ENCODE peak calls at places on chromosomes 4 and X, in four cellular contexts. K, J, P and A are unnamed samples. For H3K4me1, the result is how much of the 10 kb centered on the place peaks cover.

GRCh38 chr4:128525939-128526630 is 238.5 kb upstream of the PGRMC2 start:
- DNase-seq in K (peak), J (no peak), P (no peak), A (no peak)

GRCh38 chr4:88526221-88526815 is 2.7 kb upstream of the PYURF start:
- DNase-seq in K (no peak), J (no peak), P (no peak), A (no peak)

GRCh38 chrX:129690435-129690834 is 35.7 kb upstream of the APLN start:
- DNase-seq in K (no peak), J (no peak), P (no peak), A (no peak)

GRCh38 chr4:212438-213174 is 88.3 kb downstream of the ZNF718 start:
- DNase-seq in K (peak), J (peak), P (peak), A (no peak)

GRCh38 chrX:72021975-72022374 is 109.7 kb downstream of the RTL5 start:
- DNase-seq in K (no peak), J (no peak), P (no peak), A (no peak)

GRCh38 chr4:145819246-145820181 is 119.1 kb downstream of the ZNF827 start:
- DNase-seq in K (peak), J (no peak), P (peak), A (no peak)

GRCh38 chr4:136484996-136485395 is 1047.3 kb downstream of the PCDH18 start:
- DNase-seq in K (no peak), J (no peak), P (no peak), A (no peak)

GRCh38 chr4:48127231-48127881 is 6.7 kb downstream of the TXK start:
- DNase-seq in K (peak), J (no peak), P (no peak), A (no peak)

GRCh38 chr4:143420227-143420626 is 83.6 kb downstream of the GAB1 start:
- DNase-seq in K (no peak), J (no peak), P (no peak), A (no peak)

GRCh38 chr4:186168750-186169149 is 22.6 kb upstream of the CYP4V2 start:
- DNase-seq in K (no peak), J (no peak), P (no peak), A (no peak)

GRCh38 chr4:55866290-55866907 is 13.0 kb downstream of the EXOC1 start:
- DNase-seq in K (no peak), J (no peak), P (no peak), A (no peak)

GRCh38 chr4:119518915-119519410 is 109.6 kb downstream of the PDE5A start:
- DNase-seq in K (no peak), J (no peak), P (no peak), A (no peak)

GRCh38 chr4:17690898-17691297 is 76.5 kb downstream of the MED28 start:
- DNase-seq in K (no peak), J (no peak), P (no peak), A (no peak)

GRCh38 chrX:38975368-38975767 is 174.1 kb downstream of the MID1IP1 start:
- DNase-seq in K (no peak), J (no peak), P (no peak), A (no peak)

GRCh38 chrX:920234-920799 is 289.7 kb downstream of the SHOX start:
- DNase-seq in K (no peak), J (no peak), P (no peak), A (no peak)

GRCh38 chr4:139628184-139629012 is 37.2 kb upstream of the MGST2 start:
- DNase-seq in K (no peak), J (no peak), P (peak), A (no peak)

GRCh38 chrX:85611926-85612325 is 232.5 kb upstream of the POF1B start:
- DNase-seq in K (no peak), J (no peak), P (no peak), A (no peak)
- TF ChIP-seq CTCF in K (no peak), J (no peak), P (no peak), A (peak)

DNA sequence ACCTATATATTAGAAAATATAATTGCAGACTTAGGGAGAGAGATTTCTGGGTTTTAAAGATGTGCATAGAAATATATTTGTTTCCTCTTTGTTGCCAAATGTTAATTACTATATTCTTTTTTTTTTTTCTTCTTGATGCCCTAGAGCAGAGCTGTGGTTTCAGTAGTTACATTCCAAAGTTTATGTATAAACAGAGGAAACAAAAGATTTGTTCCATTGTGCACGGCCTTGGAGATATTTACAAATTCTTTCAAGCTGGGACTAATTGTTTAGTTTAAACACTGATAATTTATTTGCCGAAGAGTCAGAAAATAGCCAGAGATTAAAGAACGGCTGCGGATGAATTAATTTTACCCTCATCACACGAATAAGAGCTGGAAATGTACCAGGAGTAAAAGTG is 85.1 kb downstream of the USP46 start:
- DNase-seq in K (no peak), J (no peak), P (no peak), A (no peak)
- H3K4me1 ChIP-seq in K (under half), J (under half), P (under half), A (under half)

GRCh38 chrX:40247382-40247781 is 149.6 kb upstream of the BCOR start:
- DNase-seq in K (no peak), J (no peak), P (no peak), A (no peak)

GRCh38 chrX:40244116-40244515 is 146.4 kb upstream of the BCOR start:
- DNase-seq in K (no peak), J (no peak), P (no peak), A (no peak)

GRCh38 chrX:40245411-40246140 is 147.8 kb upstream of the BCOR start:
- DNase-seq in K (no peak), J (no peak), P (no peak), A (no peak)

GRCh38 chrX:40243699-40244098 is 145.9 kb upstream of the BCOR start:
- DNase-seq in K (no peak), J (no peak), P (no peak), A (no peak)

DNA sequence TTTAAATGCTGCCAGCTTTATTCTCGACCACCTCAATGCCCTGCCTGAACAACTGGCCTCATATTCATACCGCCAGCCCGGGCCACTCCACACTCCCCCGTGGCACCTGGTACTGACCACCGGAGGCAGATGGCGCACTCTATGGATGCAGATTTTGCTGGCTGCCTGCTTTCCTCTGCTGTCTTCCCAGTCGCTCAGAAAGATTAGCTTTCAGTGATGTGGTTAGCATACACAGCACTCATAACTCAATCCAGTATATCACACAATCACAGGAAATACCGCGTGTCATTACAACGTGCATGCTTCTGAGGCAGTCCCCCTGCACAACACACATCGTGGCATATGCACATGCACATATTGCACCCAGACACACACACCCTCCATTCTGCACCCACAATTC is 147.2 kb upstream of the BCOR start:
- DNase-seq in K (no peak), J (no peak), P (no peak), A (peak)
- TF ChIP-seq CTCF in K (no peak), J (no peak), P (no peak), A (no peak)

DNA sequence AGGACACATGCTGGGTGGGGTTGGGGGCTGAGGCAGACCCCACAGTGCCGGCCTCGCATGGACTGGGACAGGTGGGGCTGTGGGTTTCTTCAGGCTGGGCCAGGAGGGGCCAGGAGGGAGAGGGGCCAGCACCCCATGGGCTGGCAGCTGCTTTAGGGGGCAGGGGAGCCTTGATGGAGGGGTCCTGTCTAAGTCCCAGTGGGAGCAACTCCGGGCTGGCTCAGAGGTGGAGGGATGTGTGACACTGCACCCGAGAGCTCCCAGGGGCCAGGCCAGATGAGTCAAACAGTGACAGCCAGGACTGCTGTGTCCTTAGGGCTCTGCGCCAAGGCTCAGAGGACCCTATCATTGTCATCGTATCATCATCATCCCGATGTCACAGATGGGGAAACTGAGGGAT is 4.4 kb upstream of the ABLIM2 start:
- DNase-seq in K (no peak), J (no peak), P (no peak), A (no peak)
- H3K4me1 ChIP-seq in K (under half), J (under half), P (under half), A (under half)

GRCh38 chr4:2375427-2375826 is 43.0 kb downstream of the ZFYVE28 start:
- DNase-seq in K (no peak), J (no peak), P (no peak), A (no peak)
- TF ChIP-seq CTCF in K (no peak), J (no peak), P (no peak), A (no peak)

GRCh38 chr4:105719214-105719613 is 10.6 kb downstream of the GSTCD start:
- DNase-seq in K (no peak), J (no peak), P (no peak), A (no peak)
- H3K4me1 ChIP-seq in K (under half), J (under half), P (under half), A (under half)